ENCODE peak calls at places on chromosomes 13 and 19, in four cellular contexts. One of them, this sample, is unnamed.

GRCh38 chr13:110001622-110002275 is 215.4 kb upstream of the IRS2 start:
- DNase-seq in HEK293T: no peak
- DNase-seq in GM12878: no peak
- DNase-seq in H1: no peak
- DNase-seq in this sample: no peak

GRCh38 chr13:78780708-78781107 is 121.8 kb upstream of the OBI1 start:
- DNase-seq in HEK293T: peak
- DNase-seq in H1: no peak
- DNase-seq in GM12878: no peak
- DNase-seq in this sample: no peak

GRCh38 chr13:91357613-91358383 is 10.3 kb downstream of the MIR17HG start:
- DNase-seq in H1: no peak
- DNase-seq in GM12878: no peak
- DNase-seq in HEK293T: no peak
- DNase-seq in this sample: no peak

GRCh38 chr19:41929536-41930071 is 1.4 kb upstream of the ERFL start:
- DNase-seq in HEK293T: no peak
- DNase-seq in GM12878: no peak
- DNase-seq in H1: no peak
- DNase-seq in this sample: no peak

GRCh38 chr19:39111593-39112199 is 13.9 kb upstream of the PAK4 start:
- DNase-seq in GM12878: no peak
- DNase-seq in HEK293T: no peak
- DNase-seq in H1: no peak
- DNase-seq in this sample: no peak

GRCh38 chr13:101152184-101152583 is 264.1 kb downstream of the NALCN start:
- DNase-seq in GM12878: no peak
- DNase-seq in HEK293T: no peak
- DNase-seq in H1: no peak
- DNase-seq in this sample: no peak

GRCh38 chr19:50820549-50821247 is 2.9 kb downstream of the KLK1 start:
- DNase-seq in H1: peak
- DNase-seq in HEK293T: no peak
- DNase-seq in GM12878: peak
- DNase-seq in this sample: no peak

GRCh38 chr13:111899714-111900389 is 167.1 kb upstream of the SOX1 start:
- DNase-seq in HEK293T: no peak
- DNase-seq in H1: peak
- DNase-seq in GM12878: no peak
- DNase-seq in this sample: no peak

GRCh38 chr19:46480409-46480808 is 9.0 kb upstream of the PNMA8A start:
- DNase-seq in HEK293T: peak
- DNase-seq in GM12878: no peak
- DNase-seq in H1: no peak
- DNase-seq in this sample: no peak

GRCh38 chr13:46665630-46666482 is 112.9 kb downstream of the LRCH1 start:
- DNase-seq in HEK293T: no peak
- DNase-seq in GM12878: no peak
- DNase-seq in H1: no peak
- DNase-seq in this sample: peak

GRCh38 chr13:111503905-111504695 is 183.7 kb downstream of the TEX29 start:
- DNase-seq in H1: no peak
- DNase-seq in GM12878: no peak
- DNase-seq in HEK293T: no peak
- DNase-seq in this sample: no peak

GRCh38 chr19:40416918-40417713 is 3.9 kb upstream of the PRX start:
- DNase-seq in HEK293T: no peak
- DNase-seq in GM12878: no peak
- DNase-seq in H1: no peak
- DNase-seq in this sample: peak

GRCh38 chr19:10203686-10204085 is 8.9 kb upstream of the DNMT1 start:
- DNase-seq in GM12878: no peak
- DNase-seq in H1: no peak
- DNase-seq in HEK293T: no peak
- DNase-seq in this sample: no peak

GRCh38 chr13:51806571-51806970 is 2.6 kb upstream of the DHRS12 start:
- DNase-seq in GM12878: no peak
- DNase-seq in H1: no peak
- DNase-seq in HEK293T: no peak
- DNase-seq in this sample: no peak

GRCh38 chr19:409006-409514 is at the start of gene C2CD4C:
- DNase-seq in H1: peak
- DNase-seq in HEK293T: peak
- DNase-seq in GM12878: no peak
- DNase-seq in this sample: no peak

GRCh38 chr19:29767039-29767735 is 44.6 kb upstream of the CCNE1 start:
- DNase-seq in HEK293T: no peak
- DNase-seq in GM12878: no peak
- DNase-seq in H1: no peak
- DNase-seq in this sample: no peak

GRCh38 chr19:531753-532571 is at the start of gene CDC34:
- DNase-seq in HEK293T: no peak
- DNase-seq in H1: no peak
- DNase-seq in GM12878: no peak
- DNase-seq in this sample: no peak

GRCh38 chr19:15038304-15038703 is 11.0 kb upstream of the CASP14 start:
- DNase-seq in GM12878: no peak
- DNase-seq in H1: no peak
- DNase-seq in HEK293T: no peak
- DNase-seq in this sample: no peak

GRCh38 chr13:71879129-71879535 is 12.1 kb upstream of the DACH1 start:
- DNase-seq in GM12878: no peak
- DNase-seq in HEK293T: peak
- DNase-seq in H1: no peak
- DNase-seq in this sample: peak

GRCh38 chr19:28213476-28214082 is 999.4 kb downstream of the UQCRFS1 start:
- DNase-seq in HEK293T: no peak
- DNase-seq in GM12878: no peak
- DNase-seq in H1: no peak
- DNase-seq in this sample: no peak

GRCh38 chr19:19460258-19460731 is 54.8 kb downstream of the GATAD2A start:
- DNase-seq in GM12878: no peak
- DNase-seq in HEK293T: no peak
- DNase-seq in H1: no peak
- DNase-seq in this sample: no peak

GRCh38 chr19:710767-711166 is 2.0 kb downstream of the PALM start:
- DNase-seq in HEK293T: no peak
- DNase-seq in H1: no peak
- DNase-seq in GM12878: no peak
- DNase-seq in this sample: no peak

GRCh38 chr19:44611812-44612295 is 1.5 kb upstream of the IGSF23 start:
- DNase-seq in GM12878: no peak
- DNase-seq in H1: no peak
- DNase-seq in HEK293T: no peak
- DNase-seq in this sample: peak

GRCh38 chr13:83515267-83515666 is 367.0 kb downstream of the SLITRK1 start:
- DNase-seq in H1: no peak
- DNase-seq in HEK293T: no peak
- DNase-seq in GM12878: no peak
- DNase-seq in this sample: no peak

GRCh38 chr19:47253467-47253881 is 2.9 kb upstream of the CCDC9 start:
- DNase-seq in H1: no peak
- DNase-seq in GM12878: no peak
- DNase-seq in HEK293T: no peak
- DNase-seq in this sample: peak

GRCh38 chr13:83377486-83377885 is 504.8 kb downstream of the SLITRK1 start:
- DNase-seq in HEK293T: no peak
- DNase-seq in H1: no peak
- DNase-seq in GM12878: no peak
- DNase-seq in this sample: no peak

GRCh38 chr19:4639531-4640246 is 373 bp downstream of the TNFAIP8L1 start:
- DNase-seq in H1: no peak
- DNase-seq in GM12878: no peak
- DNase-seq in HEK293T: no peak
- DNase-seq in this sample: peak

DNA sequence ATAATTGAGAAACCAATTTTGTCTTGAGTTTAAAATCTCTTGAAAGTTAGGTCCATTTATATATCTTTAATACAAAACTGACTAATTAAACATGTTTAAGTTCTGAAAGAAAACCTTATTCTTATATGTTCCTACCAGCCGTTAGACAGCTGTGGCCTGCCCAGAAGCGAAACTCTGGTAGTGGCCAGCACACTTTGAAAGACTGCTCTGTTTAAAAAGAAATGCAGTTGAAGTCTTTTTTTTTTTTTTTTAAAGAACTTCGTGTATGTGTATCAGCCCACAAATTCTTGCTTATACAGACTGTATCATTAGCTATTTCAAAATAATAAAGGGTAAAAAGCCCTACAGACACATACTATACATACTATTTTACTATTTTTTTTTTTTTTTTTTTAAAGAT is 34.0 kb downstream of the KCTD4 start:
- DNase-seq in GM12878: no peak
- DNase-seq in H1: no peak
- DNase-seq in HEK293T: no peak
- DNase-seq in this sample: no peak
- TF ChIP-seq SUZ12 in GM12878: no peak
- TF ChIP-seq SUZ12 in H1: no peak
- TF ChIP-seq SUZ12 in HEK293T: no peak
- TF ChIP-seq SUZ12 in this sample: no peak

DNA sequence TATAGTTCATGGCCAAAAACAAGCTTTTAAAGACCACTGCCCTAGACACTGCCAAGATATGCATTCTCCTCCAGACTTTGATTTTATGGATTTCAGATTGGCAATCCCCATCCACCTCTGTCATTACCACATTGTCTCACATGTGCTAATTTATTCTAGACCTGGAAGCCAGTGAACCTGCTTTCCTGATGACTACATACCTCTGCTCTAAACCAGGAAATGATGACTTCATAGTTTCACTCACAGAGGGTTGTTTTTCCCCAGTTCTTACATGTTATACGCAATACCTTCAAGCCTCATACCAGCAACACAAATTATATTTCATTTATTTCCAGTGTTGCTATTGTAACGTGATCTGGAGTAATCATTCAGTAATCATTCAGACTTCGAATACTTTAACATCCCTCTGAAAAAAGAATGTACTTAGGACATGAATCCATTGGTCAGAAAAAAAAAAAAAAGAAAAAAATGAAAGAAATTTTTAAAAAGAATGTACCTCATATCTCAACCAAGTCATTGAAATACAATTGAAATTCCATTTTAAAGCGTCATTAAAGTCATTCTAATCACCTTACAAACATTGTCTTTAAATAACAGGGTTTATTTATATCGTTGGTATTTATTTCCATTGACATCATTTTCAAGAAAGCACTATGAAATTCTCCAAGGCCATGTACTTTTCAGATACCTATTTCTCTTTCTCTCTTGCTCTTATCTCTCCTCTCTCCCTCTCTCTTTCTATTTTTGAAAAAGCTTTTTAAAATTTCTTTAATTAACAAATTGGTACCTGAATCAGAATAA is 33.4 kb upstream of the KLF5 start:
- DNase-seq in GM12878: no peak
- DNase-seq in H1: no peak
- DNase-seq in HEK293T: no peak
- DNase-seq in this sample: no peak
- TF ChIP-seq SP1 in GM12878: no peak
- TF ChIP-seq SP1 in H1: no peak
- TF ChIP-seq SP1 in HEK293T: no peak
- TF ChIP-seq SP1 in this sample: no peak

DNA sequence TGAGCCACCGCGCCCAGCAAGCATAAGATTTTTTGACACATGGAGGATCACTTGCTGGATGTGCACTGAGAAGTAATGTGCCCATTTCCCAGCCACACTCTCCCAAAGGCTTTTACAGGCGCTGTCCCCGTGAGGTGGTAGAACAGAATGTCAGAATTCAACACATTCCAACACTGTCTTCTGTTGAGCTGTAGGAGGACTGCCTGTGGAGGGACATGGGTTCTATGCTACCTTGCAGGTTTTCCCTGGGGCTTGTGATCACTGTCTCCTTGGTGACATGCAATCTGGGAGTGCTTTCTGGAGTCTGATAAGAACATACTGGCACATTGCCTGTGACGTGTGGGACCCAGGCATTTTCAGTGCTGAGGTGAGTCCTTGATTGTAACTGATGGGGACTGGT is 38.5 kb downstream of the DPRX start:
- DNase-seq in HEK293T: no peak
- DNase-seq in GM12878: no peak
- DNase-seq in H1: no peak
- DNase-seq in this sample: no peak
- TF ChIP-seq SUZ12 in HEK293T: no peak
- TF ChIP-seq SUZ12 in GM12878: no peak
- TF ChIP-seq SUZ12 in H1: no peak
- TF ChIP-seq SUZ12 in this sample: no peak

GRCh38 chr13:27605610-27606200 is 14.6 kb downstream of the LNX2 start:
- DNase-seq in GM12878: no peak
- DNase-seq in H1: no peak
- DNase-seq in HEK293T: no peak
- DNase-seq in this sample: no peak
- TF ChIP-seq SP1 in GM12878: no peak
- TF ChIP-seq SP1 in H1: no peak
- TF ChIP-seq SP1 in HEK293T: no peak
- TF ChIP-seq SP1 in this sample: no peak

DNA sequence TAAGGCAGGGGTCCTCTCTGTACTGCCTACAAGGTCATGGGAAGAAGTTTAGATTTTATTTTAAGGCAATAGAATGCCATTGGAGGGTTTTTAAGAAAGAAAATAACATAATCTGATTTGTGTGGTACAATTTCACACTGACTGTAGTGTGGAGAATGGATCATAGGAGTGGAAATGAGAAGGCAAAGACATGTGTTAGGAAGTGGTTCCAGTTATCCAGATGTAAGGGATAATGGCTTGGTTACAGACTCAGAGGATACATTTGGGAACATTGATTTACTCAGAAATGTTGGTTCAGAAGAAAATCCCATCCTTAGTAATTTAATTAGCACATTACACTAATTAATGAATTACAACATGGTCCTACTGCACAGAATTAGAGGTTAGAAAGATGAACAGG is 788.2 kb downstream of the SLITRK5 start:
- DNase-seq in GM12878: no peak
- DNase-seq in HEK293T: no peak
- DNase-seq in H1: no peak
- DNase-seq in this sample: no peak
- TF ChIP-seq SUZ12 in GM12878: no peak
- TF ChIP-seq SUZ12 in HEK293T: no peak
- TF ChIP-seq SUZ12 in H1: no peak
- TF ChIP-seq SUZ12 in this sample: no peak

GRCh38 chr19:36605839-36606478 is 846 bp downstream of the ZNF382 start:
- DNase-seq in GM12878: peak
- DNase-seq in HEK293T: no peak
- DNase-seq in H1: no peak
- DNase-seq in this sample: no peak
- TF ChIP-seq SP1 in GM12878: no peak
- TF ChIP-seq SP1 in HEK293T: no peak
- TF ChIP-seq SP1 in H1: no peak
- TF ChIP-seq SP1 in this sample: no peak